ENCODE peak calls at places on chromosomes 16 and 17, in five cellular contexts. T is K562, I is cardiac muscle cell, N is right lobe of liver, A is heart left ventricle. S is an unnamed sample.

GRCh38 chr17:4476512-4477070 is 22.1 kb upstream of the SPNS2 start:
- DNase-seq in A (no peak), T (no peak), I (no peak), N (no peak), S (no peak)

GRCh38 chr16:20879175-20880053 is 20.7 kb downstream of the DCUN1D3 start:
- DNase-seq in I (no peak), A (no peak), T (no peak), N (no peak), S (no peak)

GRCh38 chr16:89122322-89122831 is 28.7 kb downstream of the ACSF3 start:
- DNase-seq in I (no peak), N (peak), T (no peak), A (peak), S (no peak)

GRCh38 chr16:4319454-4319853 is 3.6 kb downstream of the GLIS2 start:
- DNase-seq in A (no peak), I (no peak), N (peak), T (peak), S (no peak)

GRCh38 chr17:2211661-2212327 is 91.8 kb downstream of the SMG6 start:
- DNase-seq in A (no peak), I (no peak), T (no peak), N (no peak), S (no peak)

GRCh38 chr16:83887088-83887487 is 11.8 kb upstream of the MLYCD start:
- DNase-seq in A (no peak), N (no peak), T (no peak), I (no peak), S (no peak)

GRCh38 chr16:89720520-89720858 is 209 bp downstream of the VPS9D1 start:
- DNase-seq in A (peak), N (peak), T (peak), I (peak), S (peak)

GRCh38 chr17:45022655-45023339 is 28.6 kb downstream of the DCAKD start:
- DNase-seq in A (no peak), T (no peak), I (no peak), N (no peak), S (no peak)

GRCh38 chr16:46929378-46930332 is 43.8 kb downstream of the DNAJA2 start:
- DNase-seq in N (peak), A (peak), T (peak), I (peak), S (peak)

GRCh38 chr16:53041196-53041977 is 11.3 kb downstream of the CHD9NB start:
- DNase-seq in N (no peak), A (peak), T (no peak), I (no peak), S (no peak)

GRCh38 chr17:34398990-34399389 is 36.0 kb upstream of the CCL1 start:
- DNase-seq in I (no peak), A (no peak), T (no peak), N (no peak), S (no peak)

GRCh38 chr17:2612630-2613029 is 19.2 kb downstream of the PAFAH1B1 start:
- DNase-seq in A (no peak), I (no peak), T (no peak), N (no peak), S (no peak)

GRCh38 chr17:44587339-44587738 is 30.1 kb downstream of the FZD2 start:
- DNase-seq in A (peak), N (no peak), T (no peak), I (peak), S (no peak)

GRCh38 chr17:27489045-27489715 is 32.9 kb downstream of the KSR1 start:
- DNase-seq in A (peak), T (no peak), N (peak), I (no peak), S (no peak)

GRCh38 chr16:68388124-68388523 is 60.2 kb downstream of the SMPD3 start:
- DNase-seq in I (no peak), N (peak), A (no peak), T (no peak), S (no peak)

GRCh38 chr16:79326549-79326948 is 274.0 kb downstream of the MAF start:
- DNase-seq in A (no peak), N (no peak), T (no peak), I (no peak), S (no peak)

GRCh38 chr16:88442811-88443576 is 10.1 kb upstream of the ZFPM1 start:
- DNase-seq in A (peak), I (peak), N (peak), T (peak), S (peak)

GRCh38 chr16:79740153-79740720 is 139.7 kb upstream of the MAF start:
- DNase-seq in A (no peak), N (peak), T (no peak), I (no peak), S (no peak)

GRCh38 chr17:1229354-1229890 is 40.8 kb upstream of the BHLHA9 start:
- DNase-seq in N (peak), T (peak), I (peak), A (peak), S (peak)

GRCh38 chr16:1572664-1573063 is 39.2 kb downstream of the TMEM204 start:
- DNase-seq in A (no peak), N (no peak), I (no peak), T (no peak), S (no peak)

GRCh38 chr17:19336938-19337711 is 25.4 kb downstream of the B9D1 start:
- DNase-seq in I (peak), N (peak), T (no peak), A (peak), S (no peak)
- TF ChIP-seq CTCF in I (no peak), N (peak), T (peak), A (no peak), S (no peak)

GRCh38 chr17:54439816-54440215 is 460.8 kb upstream of the TOM1L1 start:
- DNase-seq in I (no peak), N (no peak), A (no peak), T (no peak), S (no peak)
- TF ChIP-seq CTCF in I (no peak), N (no peak), A (no peak), T (no peak), S (no peak)

GRCh38 chr16:85393674-85394510 is 219.2 kb upstream of the GSE1 start:
- DNase-seq in A (peak), I (peak), T (peak), N (peak), S (peak)

GRCh38 chr16:85391175-85391707 is 221.9 kb upstream of the GSE1 start:
- DNase-seq in T (no peak), N (no peak), I (no peak), A (no peak), S (peak)

GRCh38 chr16:85390511-85391174 is 222.5 kb upstream of the GSE1 start:
- DNase-seq in I (no peak), A (peak), T (peak), N (peak), S (peak)

GRCh38 chr16:85392756-85393673 is 220.1 kb upstream of the GSE1 start:
- DNase-seq in N (no peak), T (no peak), I (no peak), A (no peak), S (peak)

DNA sequence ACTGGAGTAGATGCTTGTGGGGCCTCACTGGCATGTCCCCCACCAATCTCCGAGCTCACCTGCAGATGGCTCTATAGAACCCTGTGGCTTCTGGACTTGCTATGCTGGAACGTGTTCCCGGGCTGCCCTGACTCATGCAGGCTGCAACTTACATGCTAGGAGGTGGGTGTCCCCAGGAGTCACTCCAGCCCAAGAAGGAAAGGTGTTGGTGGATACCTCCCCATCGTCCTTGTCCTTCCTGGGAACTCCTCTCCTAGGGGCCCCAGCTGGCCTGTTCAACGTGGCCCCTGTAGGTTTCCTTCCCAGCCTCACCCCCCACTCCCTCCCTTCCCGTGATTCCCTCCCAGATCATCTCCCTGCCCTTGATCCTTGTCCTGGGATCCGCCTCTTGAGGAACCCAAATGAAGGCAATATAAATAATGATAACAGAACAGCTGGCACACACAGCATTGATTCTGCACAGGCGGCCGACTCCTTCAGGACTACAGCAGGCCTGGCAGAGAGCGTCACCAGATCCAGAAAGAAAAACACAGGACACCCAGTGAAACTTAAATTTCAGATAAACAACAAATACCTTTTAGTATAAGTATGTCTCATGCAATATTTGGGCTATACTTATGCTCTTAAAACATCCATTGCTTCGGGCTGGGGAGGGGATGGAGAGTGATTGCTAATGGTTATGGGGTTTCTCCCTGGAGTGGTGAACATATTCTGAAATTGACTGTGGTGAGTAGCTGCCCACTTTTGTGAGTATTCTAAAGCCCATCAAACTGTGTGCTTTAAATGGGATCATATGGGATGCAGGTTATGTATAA is 221.1 kb upstream of the GSE1 start:
- DNase-seq in I (no peak), N (no peak), A (no peak), T (no peak), S (peak)
- TF ChIP-seq CTCF in I (no peak), N (no peak), A (no peak), T (no peak), S (no peak)

DNA sequence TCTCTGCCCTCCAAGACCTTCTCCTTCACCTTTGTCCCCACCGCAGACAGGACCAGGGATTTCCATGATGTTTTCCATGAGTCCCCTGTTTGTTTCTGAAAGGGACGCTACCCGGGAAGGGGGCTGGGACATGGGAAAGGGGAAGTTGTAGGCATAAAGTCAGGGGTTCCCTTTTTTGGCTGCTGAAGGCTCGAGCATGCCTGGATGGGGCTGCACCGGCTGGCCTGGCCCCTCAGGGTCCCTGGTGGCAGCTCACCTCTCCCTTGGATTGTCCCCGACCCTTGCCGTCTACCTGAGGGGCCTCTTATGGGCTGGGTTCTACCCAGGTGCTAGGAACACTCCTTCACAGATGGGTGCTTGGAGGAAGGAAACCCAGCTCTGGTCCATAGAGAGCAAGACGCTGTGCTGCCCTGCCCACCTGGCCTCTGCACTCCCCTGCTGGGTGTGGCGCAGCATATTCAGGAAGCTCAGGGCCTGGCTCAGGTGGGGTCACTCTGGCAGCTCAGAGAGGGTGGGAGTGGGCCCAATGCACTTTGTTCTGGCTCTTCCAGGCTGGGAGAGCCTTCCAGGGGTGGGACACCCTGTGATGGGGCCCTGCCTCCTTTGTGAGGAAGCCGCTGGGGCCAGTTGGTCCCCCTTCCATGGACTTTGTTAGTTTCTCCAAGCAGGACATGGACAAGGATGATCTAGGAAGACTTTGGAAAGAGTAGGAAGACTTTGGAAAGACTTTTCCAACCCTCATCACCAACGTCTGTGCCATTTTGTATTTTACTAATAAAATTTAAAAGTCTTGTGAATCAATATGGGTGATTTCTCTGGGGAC is 12.2 kb downstream of the CX3CL1 start:
- DNase-seq in A (peak), I (no peak), N (no peak), T (no peak), S (no peak)
- TF ChIP-seq CTCF in A (no peak), I (no peak), N (no peak), T (no peak), S (no peak)

DNA sequence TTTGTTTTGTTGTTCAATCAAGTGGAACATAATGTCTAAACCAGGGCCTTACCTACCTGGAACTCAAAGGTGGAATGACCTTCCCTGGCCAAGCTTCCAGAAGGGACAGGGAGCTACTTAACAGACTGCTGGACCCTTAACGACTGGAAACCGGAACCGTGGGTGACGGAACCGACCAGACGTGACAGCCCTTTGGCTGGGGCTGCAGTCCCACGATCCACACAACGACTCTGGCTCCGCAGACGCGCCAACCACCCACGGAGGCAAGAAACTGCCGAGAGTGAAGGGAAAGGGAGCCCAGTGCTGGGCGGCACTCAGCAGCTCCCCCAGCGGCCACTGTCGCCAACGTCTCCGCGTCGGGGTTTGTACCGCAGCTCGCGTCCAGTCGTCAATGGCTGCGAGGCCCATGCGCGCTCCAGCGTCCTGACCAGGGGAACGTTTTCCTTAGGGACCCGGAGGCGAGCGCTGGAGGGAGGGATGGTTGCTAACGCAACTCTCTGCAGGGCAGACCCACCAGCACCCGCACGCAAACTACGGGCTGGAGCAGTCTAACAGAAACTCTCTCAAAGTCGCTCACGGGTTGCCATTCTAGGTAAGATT is 5.5 kb upstream of the KIF22 start:
- DNase-seq in I (peak), A (peak), T (peak), N (peak), S (peak)
- TF ChIP-seq CTCF in I (peak), A (peak), T (peak), N (peak), S (peak)

GRCh38 chr16:55056585-55057520 is 126.2 kb downstream of the IRX5 start:
- DNase-seq in T (no peak), A (peak), N (peak), I (peak), S (peak)
- TF ChIP-seq CTCF in T (no peak), A (peak), N (no peak), I (peak), S (peak)

GRCh38 chr17:56481654-56482053 is 111.8 kb upstream of the NOG start:
- DNase-seq in I (peak), T (no peak), A (no peak), N (no peak), S (no peak)

GRCh38 chr17:56475121-56475520 is 118.4 kb upstream of the NOG start:
- DNase-seq in T (no peak), A (no peak), N (no peak), I (no peak), S (no peak)

GRCh38 chr17:56482229-56482628 is 111.3 kb upstream of the NOG start:
- DNase-seq in T (no peak), N (no peak), I (no peak), A (no peak), S (no peak)

DNA sequence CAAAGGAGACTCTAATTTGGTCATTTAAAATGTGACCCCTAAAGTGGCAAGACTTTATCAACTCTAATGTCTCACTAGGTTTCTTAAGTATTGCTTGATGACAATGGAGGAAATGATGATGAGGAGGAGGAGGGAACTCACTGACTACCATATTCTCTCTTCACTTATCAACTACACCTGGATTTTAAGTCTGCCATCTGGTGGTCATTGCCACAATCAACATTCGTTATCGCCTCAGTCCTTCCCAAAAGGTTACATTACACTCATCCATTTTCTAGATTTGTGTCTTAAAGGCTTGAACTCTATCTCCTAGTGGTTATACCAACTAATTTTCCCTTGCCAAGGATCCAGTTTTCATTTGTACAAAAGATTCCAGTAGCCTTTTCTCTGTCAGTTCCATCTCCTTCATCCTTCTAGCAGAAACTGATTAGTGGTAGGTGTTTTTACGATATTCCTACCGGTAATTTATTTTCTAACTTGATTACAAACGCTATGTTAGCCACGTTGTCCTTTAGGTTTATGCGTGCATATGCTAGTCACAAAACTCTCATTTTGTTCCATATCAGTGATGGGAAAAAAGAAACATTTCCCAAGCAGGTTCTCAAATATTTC is 114.6 kb upstream of the NOG start:
- DNase-seq in N (no peak), T (peak), I (peak), A (no peak), S (no peak)
- TF ChIP-seq CTCF in N (peak), T (peak), I (peak), A (peak), S (peak)

DNA sequence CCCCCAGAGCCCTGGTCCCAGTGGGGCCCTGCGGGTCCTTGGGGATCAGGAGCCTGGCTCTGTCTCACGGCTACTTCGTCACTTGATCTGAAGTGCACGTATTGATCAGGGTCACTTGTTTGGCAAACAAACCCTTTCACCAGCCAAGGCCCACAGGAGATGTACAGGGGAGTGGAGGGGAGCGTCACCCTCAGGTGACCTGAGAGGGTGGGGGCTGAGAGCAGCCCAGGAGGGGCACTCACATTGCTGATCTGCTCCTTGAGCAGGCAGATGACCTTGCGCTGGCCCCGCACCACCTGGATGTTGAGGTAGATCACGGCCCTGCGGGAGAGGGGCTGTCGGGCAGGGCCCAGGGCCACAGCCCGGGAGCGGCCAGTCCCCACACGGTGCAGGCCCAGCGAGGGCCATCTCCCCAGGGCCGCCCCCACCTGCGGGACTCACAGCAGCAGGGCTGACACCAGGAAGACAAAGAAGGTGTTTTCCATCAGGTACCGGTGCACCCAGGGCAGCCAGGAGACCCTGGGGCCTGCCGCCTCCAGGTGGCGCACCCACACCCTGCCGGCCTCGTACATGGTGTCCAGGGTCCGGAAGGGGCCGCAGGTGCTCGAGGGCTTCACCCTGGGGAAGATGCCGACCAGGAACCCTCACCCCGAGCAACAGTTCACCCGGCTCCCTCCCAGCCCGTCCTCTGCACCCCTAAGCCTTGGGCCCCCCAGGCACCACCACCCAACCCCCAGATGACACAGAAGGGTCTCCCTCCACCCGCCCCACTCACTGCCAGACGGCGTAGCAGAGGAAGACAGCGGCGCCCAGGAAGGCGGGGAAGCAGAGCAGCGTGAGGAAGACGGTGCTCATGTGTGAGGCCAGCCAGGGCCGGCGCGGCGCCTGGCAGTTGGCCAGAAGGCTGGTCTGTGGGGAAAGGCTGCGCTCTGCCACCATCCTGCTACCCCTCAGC is 11.3 kb downstream of the TMC6 start:
- DNase-seq in A (no peak), N (peak), T (no peak), I (peak), S (peak)
- TF ChIP-seq CTCF in A (peak), N (peak), T (peak), I (peak), S (peak)

GRCh38 chr17:75486151-75486550 is 29.2 kb downstream of the CASKIN2 start:
- DNase-seq in N (no peak), A (peak), T (no peak), I (no peak), S (no peak)
- TF ChIP-seq CTCF in N (no peak), A (no peak), T (no peak), I (no peak), S (no peak)

GRCh38 chr17:39636927-39637736 is at the start of gene STARD3:
- DNase-seq in T (peak), N (peak), I (peak), A (peak), S (peak)
- TF ChIP-seq CTCF in T (peak), N (no peak), I (no peak), A (peak), S (no peak)